ENCODE peak calls at places on chromosome 12, in five cellular contexts. Q, L, U, G and H are unnamed samples.

GRCh38 chr12:50070314-50071060 is 13.1 kb downstream of the ASIC1 start:
- DNase-seq in U (peak; percentile 75), G (peak; percentile 66), Q (peak; percentile 63), L (peak; percentile 81), H (peak; percentile 74)

GRCh38 chr12:1603621-1604020 is 9.2 kb upstream of the FBXL14 start:
- DNase-seq in G (no peak), U (no peak), L (no peak), Q (no peak), H (no peak)

GRCh38 chr12:105031061-105031807 is 45.1 kb downstream of the NOPCHAP1 start:
- DNase-seq in Q (peak; percentile 82), L (no peak), G (no peak), U (no peak), H (no peak)

GRCh38 chr12:46342562-46343033 is 30.0 kb downstream of the SLC38A2 start:
- DNase-seq in L (no peak), U (no peak), G (no peak), Q (no peak), H (no peak)

GRCh38 chr12:51391047-51391837 is at the start of gene GALNT6:
- DNase-seq in Q (peak; percentile 83), L (no peak), U (no peak), G (no peak), H (no peak)

GRCh38 chr12:6074979-6075585 is 49.4 kb downstream of the VWF start:
- DNase-seq in L (no peak), U (peak; percentile 38), Q (peak; percentile 20), G (no peak), H (no peak)

GRCh38 chr12:6199531-6200265 is 502 bp upstream of the CD9 start:
- DNase-seq in G (no peak), U (no peak), Q (peak; percentile 19), L (no peak), H (no peak)

GRCh38 chr12:23084236-23084995 is 459.4 kb downstream of the ETNK1 start:
- DNase-seq in U (no peak), Q (no peak), L (peak; percentile 88), G (no peak), H (peak; percentile 83)

GRCh38 chr12:57460457-57461325 is 1.1 kb downstream of the GLI1 start:
- DNase-seq in Q (peak; percentile 10), L (no peak), G (no peak), U (no peak), H (no peak)

GRCh38 chr12:129312048-129312447 is 458.8 kb downstream of the GLT1D1 start:
- DNase-seq in G (no peak), Q (no peak), U (no peak), L (no peak), H (no peak)

GRCh38 chr12:11500222-11500860 is 105.0 kb upstream of the PRB2 start:
- DNase-seq in U (peak; percentile 77), L (peak; percentile 15), Q (peak; percentile 11), G (peak; percentile 21), H (peak; percentile 40)

GRCh38 chr12:52011602-52012214 is 5.0 kb downstream of the TAMALIN start:
- DNase-seq in G (no peak), Q (no peak), U (no peak), L (no peak), H (no peak)

GRCh38 chr12:27787559-27787958 is 7.5 kb upstream of the MANSC4 start:
- DNase-seq in U (no peak), G (no peak), Q (no peak), L (peak; percentile 52), H (no peak)

GRCh38 chr12:7806863-7807487 is 17.8 kb downstream of the NANOG start:
- DNase-seq in G (no peak), L (peak; percentile 4), Q (peak; percentile 49), U (peak; percentile 40), H (peak; percentile 24)

GRCh38 chr12:67651380-67651695 is 2.8 kb downstream of the DYRK2 start:
- DNase-seq in Q (peak; percentile 30), U (no peak), L (no peak), G (no peak), H (peak; percentile 44)

GRCh38 chr12:62856454-62856853 is 78.5 kb downstream of the PPM1H start:
- DNase-seq in U (no peak), L (no peak), Q (no peak), G (no peak), H (no peak)

GRCh38 chr12:89073027-89073398 is 279.3 kb downstream of the DUSP6 start:
- DNase-seq in L (peak; percentile 65), Q (no peak), G (no peak), U (no peak), H (no peak)

GRCh38 chr12:109232731-109233130 is 76.4 kb downstream of the FOXN4 start:
- DNase-seq in Q (no peak), L (no peak), G (no peak), U (no peak), H (no peak)

GRCh38 chr12:11652351-11653040 is 3.0 kb downstream of the ETV6 start:
- DNase-seq in U (no peak), Q (no peak), G (no peak), L (no peak), H (no peak)

GRCh38 chr12:123747309-123747708 is 14.8 kb upstream of the DNAH10 start:
- DNase-seq in Q (no peak), L (no peak), G (no peak), U (no peak), H (no peak)

GRCh38 chr12:123748661-123749060 is 13.4 kb upstream of the DNAH10 start:
- DNase-seq in Q (no peak), G (no peak), U (no peak), L (no peak), H (peak; percentile 29)

GRCh38 chr12:123750159-123750656 is 11.9 kb upstream of the DNAH10 start:
- DNase-seq in U (no peak), G (no peak), Q (no peak), L (no peak), H (no peak)

GRCh38 chr12:123748171-123748570 is 13.9 kb upstream of the DNAH10 start:
- DNase-seq in L (no peak), G (no peak), U (no peak), Q (no peak), H (no peak)

DNA sequence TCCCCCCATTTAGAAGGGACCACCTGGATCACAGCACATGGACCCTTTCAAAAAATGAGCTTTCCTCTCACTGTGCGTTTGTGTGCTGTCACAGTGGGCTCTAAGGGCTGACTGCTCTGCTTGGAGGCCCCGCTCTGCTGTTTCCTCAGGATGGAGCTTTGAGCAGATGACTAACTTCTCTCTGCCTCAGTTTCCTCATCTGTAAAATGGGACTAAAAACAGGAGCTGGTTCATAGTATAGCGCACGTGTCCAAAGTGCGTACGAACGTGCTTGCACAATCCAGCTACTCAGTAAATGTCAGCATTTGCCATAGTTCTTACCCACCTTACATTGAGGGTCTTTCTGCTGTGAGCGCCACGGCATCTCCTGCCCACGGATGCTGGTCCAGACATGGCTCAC is 12.7 kb upstream of the DNAH10 start:
- DNase-seq in G (no peak), L (no peak), Q (no peak), U (no peak), H (no peak)
- H3K4me3 ChIP-seq in G (no peak overlapping the region), L (no peak overlapping the region), Q (no peak overlapping the region), U (no peak overlapping the region), H (no peak overlapping the region)

GRCh38 chr12:47364251-47364650 is 284.5 kb upstream of the AMIGO2 start:
- DNase-seq in G (no peak), U (no peak), Q (no peak), L (no peak), H (no peak)

GRCh38 chr12:47356129-47356622 is 276.4 kb upstream of the AMIGO2 start:
- DNase-seq in L (no peak), G (no peak), Q (no peak), U (no peak), H (no peak)

GRCh38 chr12:47361389-47362031 is 281.8 kb upstream of the AMIGO2 start:
- DNase-seq in L (no peak), G (no peak), U (no peak), Q (peak; percentile 79), H (no peak)

GRCh38 chr12:47362131-47362686 is 282.4 kb upstream of the AMIGO2 start:
- DNase-seq in L (no peak), G (no peak), U (no peak), Q (no peak), H (no peak)

GRCh38 chr12:47360771-47361388 is 281.1 kb upstream of the AMIGO2 start:
- DNase-seq in Q (peak; percentile 48), U (no peak), G (no peak), L (no peak), H (no peak)
- H3K4me3 ChIP-seq in Q (peak overlapping the region; percentile 50), U (no peak overlapping the region), G (no peak overlapping the region), L (no peak overlapping the region), H (no peak overlapping the region)

GRCh38 chr12:53752192-53752601 is 418 bp upstream of the CISTR start:
- DNase-seq in G (no peak), U (no peak), L (no peak), Q (no peak), H (no peak)
- H3K4me3 ChIP-seq in G (peak overlapping the region; percentile 61), U (peak overlapping the region; percentile 73), L (no peak overlapping the region), Q (no peak overlapping the region), H (no peak overlapping the region)

GRCh38 chr12:32134144-32134888 is 27.7 kb downstream of the BICD1 start:
- DNase-seq in U (no peak), G (no peak), Q (peak; percentile 90), L (no peak), H (no peak)
- H3K4me3 ChIP-seq in U (no peak overlapping the region), G (no peak overlapping the region), Q (peak overlapping the region; percentile 40), L (no peak overlapping the region), H (no peak overlapping the region)

GRCh38 chr12:95213928-95214327 is 3.3 kb downstream of the FGD6 start:
- DNase-seq in L (no peak), U (no peak), Q (no peak), G (no peak), H (no peak)
- H3K4me3 ChIP-seq in L (no peak overlapping the region), U (no peak overlapping the region), Q (no peak overlapping the region), G (no peak overlapping the region), H (no peak overlapping the region)

DNA sequence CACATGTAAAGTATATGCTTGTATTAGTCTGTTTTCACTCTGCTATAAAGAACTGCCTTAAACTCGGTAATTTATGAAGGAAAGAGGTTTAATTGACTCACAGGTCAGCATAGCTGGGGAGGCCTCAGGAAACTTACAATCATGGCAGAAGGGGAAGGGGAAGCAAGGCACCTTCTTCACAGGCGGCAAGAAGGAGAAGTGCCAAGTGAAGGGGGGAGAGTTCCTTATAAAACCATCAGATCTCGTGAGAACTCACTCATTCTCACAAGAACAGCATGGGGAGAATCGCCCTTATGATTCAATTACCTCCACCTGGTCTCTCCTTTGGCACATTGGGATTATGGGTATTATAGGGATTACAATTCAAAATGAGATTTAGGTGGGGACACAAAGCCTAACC is 229.5 kb upstream of the PLXNC1 start:
- DNase-seq in G (no peak), U (no peak), L (no peak), Q (no peak), H (no peak)
- H3K4me3 ChIP-seq in G (no peak overlapping the region), U (no peak overlapping the region), L (no peak overlapping the region), Q (no peak overlapping the region), H (no peak overlapping the region)